ENCODE peak calls at places on chromosomes 2 and 18, in seven cellular contexts. P, W, J, F, T, X and E are unnamed samples.

GRCh38 chr18:75131455-75132000 is 77.4 kb downstream of the PTGR3 start:
- DNase-seq in P (no peak), W (no peak), J (no peak), F (no peak), T (no peak), X (no peak), E (no peak)

GRCh38 chr18:600107-600506 is 3.3 kb downstream of the CLUL1 start:
- DNase-seq in P (no peak), W (no peak), J (no peak), F (no peak), T (no peak), X (no peak), E (no peak)

GRCh38 chr2:217826505-217826904 is 176.3 kb downstream of the TNS1 start:
- DNase-seq in P (no peak), W (no peak), J (no peak), F (peak), T (peak), X (no peak), E (no peak)

GRCh38 chr2:85458611-85459563 is 40.4 kb downstream of the SH2D6 start:
- DNase-seq in P (no peak), W (no peak), J (no peak), F (no peak), T (no peak), X (no peak), E (no peak)

GRCh38 chr18:70293166-70293565 is 4.3 kb downstream of the SOCS6 start:
- DNase-seq in P (no peak), W (peak), J (no peak), F (no peak), T (no peak), X (peak), E (no peak)

GRCh38 chr2:226256237-226256636 is 543.4 kb downstream of the IRS1 start:
- DNase-seq in P (no peak), W (no peak), J (peak), F (no peak), T (no peak), X (peak), E (no peak)

GRCh38 chr18:48263421-48263820 is 145.8 kb downstream of the ZBTB7C start:
- DNase-seq in P (no peak), W (no peak), J (no peak), F (no peak), T (no peak), X (no peak), E (no peak)

GRCh38 chr2:64001382-64002101 is 17.7 kb downstream of the VPS54 start:
- DNase-seq in P (no peak), W (no peak), J (no peak), F (no peak), T (no peak), X (no peak), E (no peak)

GRCh38 chr2:222976521-222977076 is 75.4 kb upstream of the KCNE4 start:
- DNase-seq in P (no peak), W (no peak), J (no peak), F (no peak), T (no peak), X (no peak), E (no peak)

GRCh38 chr2:202147775-202148174 is 74.7 kb downstream of the KIAA2012 start:
- DNase-seq in P (no peak), W (no peak), J (no peak), F (no peak), T (no peak), X (no peak), E (no peak)

GRCh38 chr2:12488365-12488972 is 228.3 kb upstream of the TRIB2 start:
- DNase-seq in P (no peak), W (peak), J (no peak), F (no peak), T (no peak), X (no peak), E (no peak)

GRCh38 chr2:135820003-135820618 is 16.9 kb downstream of the LCT start:
- DNase-seq in P (no peak), W (peak), J (no peak), F (no peak), T (no peak), X (no peak), E (no peak)

GRCh38 chr2:71882949-71883472 is 264.7 kb downstream of the CYP26B1 start:
- DNase-seq in P (peak), W (peak), J (peak), F (peak), T (peak), X (peak), E (peak)

GRCh38 chr18:39424261-39424660 is 1858.7 kb upstream of the CELF4 start:
- DNase-seq in P (no peak), W (no peak), J (no peak), F (no peak), T (no peak), X (no peak), E (no peak)

GRCh38 chr2:96225016-96225533 is 16.4 kb upstream of the STARD7 start:
- DNase-seq in P (no peak), W (peak), J (no peak), F (no peak), T (no peak), X (no peak), E (no peak)

GRCh38 chr2:119826370-119826961 is 66.7 kb downstream of the PTPN4 start:
- DNase-seq in P (no peak), W (peak), J (peak), F (no peak), T (no peak), X (peak), E (no peak)

GRCh38 chr2:207233731-207234130 is 68.0 kb upstream of the KLF7 start:
- DNase-seq in P (no peak), W (no peak), J (no peak), F (no peak), T (no peak), X (no peak), E (no peak)

GRCh38 chr2:8872821-8873432 is 35.5 kb upstream of the KIDINS220 start:
- DNase-seq in P (no peak), W (peak), J (peak), F (no peak), T (no peak), X (peak), E (no peak)

DNA sequence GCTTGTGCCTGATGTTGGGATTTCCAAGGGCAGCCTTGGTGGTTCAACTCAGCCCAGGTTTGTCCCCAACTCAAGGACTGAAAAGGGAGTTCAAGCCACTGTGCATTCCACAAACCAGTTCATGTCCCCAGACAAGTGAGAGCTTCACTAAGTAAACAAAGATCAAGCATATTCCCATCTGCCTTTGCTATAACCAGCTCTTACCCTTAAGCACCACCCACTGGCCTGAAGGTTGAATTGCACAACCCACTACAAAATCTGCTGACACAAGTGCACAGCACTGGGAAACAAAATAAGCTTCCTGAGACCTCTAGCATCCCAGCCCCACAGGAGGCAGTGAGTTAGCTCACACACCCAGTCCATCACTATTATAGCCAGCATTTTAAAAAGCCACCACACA is 516.7 kb downstream of the NR4A2 start:
- DNase-seq in P (no peak), W (peak), J (no peak), F (no peak), T (no peak), X (peak), E (no peak)
- TF ChIP-seq CTCF in P (no peak), W (peak), J (no peak), F (no peak), T (no peak), X (peak), E (no peak)

DNA sequence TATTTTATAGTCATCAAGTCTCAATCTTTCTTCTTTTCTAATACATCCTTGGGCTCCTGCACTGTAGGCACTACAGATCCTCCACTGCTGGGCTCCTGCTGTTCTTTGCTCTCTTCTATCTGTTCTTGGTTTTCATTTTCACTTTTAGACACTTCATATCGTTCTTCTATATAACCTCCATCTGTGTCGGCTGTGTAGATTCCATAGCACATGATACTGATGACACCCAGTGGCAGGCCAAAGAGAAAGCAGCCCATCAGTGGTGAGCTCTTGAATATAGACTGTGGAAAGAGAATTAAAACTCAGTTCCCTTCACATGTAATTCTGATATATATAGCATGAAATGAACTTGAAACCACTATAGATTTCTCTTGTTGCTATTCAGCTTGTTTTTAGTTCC is 38.0 kb downstream of the TMX3 start:
- DNase-seq in P (no peak), W (peak), J (peak), F (no peak), T (no peak), X (no peak), E (no peak)
- TF ChIP-seq CTCF in P (no peak), W (no peak), J (peak), F (no peak), T (no peak), X (no peak), E (no peak)

GRCh38 chr18:45212186-45213039 is 402.9 kb upstream of the SLC14A2 start:
- DNase-seq in P (peak), W (peak), J (peak), F (peak), T (peak), X (peak), E (peak)

GRCh38 chr18:45207328-45207727 is 407.9 kb upstream of the SLC14A2 start:
- DNase-seq in P (no peak), W (no peak), J (no peak), F (no peak), T (no peak), X (no peak), E (no peak)

GRCh38 chr18:45218436-45218835 is 396.8 kb upstream of the SLC14A2 start:
- DNase-seq in P (no peak), W (no peak), J (no peak), F (no peak), T (no peak), X (no peak), E (no peak)

GRCh38 chr18:45208164-45208563 is 407.1 kb upstream of the SLC14A2 start:
- DNase-seq in P (no peak), W (no peak), J (no peak), F (no peak), T (no peak), X (no peak), E (no peak)

GRCh38 chr18:45213040-45213333 is 402.3 kb upstream of the SLC14A2 start:
- DNase-seq in P (no peak), W (no peak), J (no peak), F (no peak), T (no peak), X (no peak), E (no peak)
- TF ChIP-seq CTCF in P (no peak), W (no peak), J (peak), F (no peak), T (peak), X (no peak), E (no peak)

GRCh38 chr18:62196079-62196478 is 9.0 kb downstream of the RELCH start:
- DNase-seq in P (no peak), W (no peak), J (no peak), F (no peak), T (no peak), X (no peak), E (no peak)
- TF ChIP-seq CTCF in P (no peak), W (no peak), J (no peak), F (no peak), T (no peak), X (no peak), E (no peak)

GRCh38 chr2:62589691-62590356 is 83.8 kb upstream of the TMEM17 start:
- DNase-seq in P (no peak), W (no peak), J (no peak), F (no peak), T (no peak), X (no peak), E (no peak)
- TF ChIP-seq CTCF in P (no peak), W (no peak), J (no peak), F (no peak), T (no peak), X (no peak), E (no peak)

GRCh38 chr2:74860079-74860478 is 26.2 kb downstream of the HK2 start:
- DNase-seq in P (no peak), W (no peak), J (no peak), F (no peak), T (no peak), X (no peak), E (no peak)
- TF ChIP-seq CTCF in P (no peak), W (no peak), J (no peak), F (no peak), T (no peak), X (no peak), E (no peak)

DNA sequence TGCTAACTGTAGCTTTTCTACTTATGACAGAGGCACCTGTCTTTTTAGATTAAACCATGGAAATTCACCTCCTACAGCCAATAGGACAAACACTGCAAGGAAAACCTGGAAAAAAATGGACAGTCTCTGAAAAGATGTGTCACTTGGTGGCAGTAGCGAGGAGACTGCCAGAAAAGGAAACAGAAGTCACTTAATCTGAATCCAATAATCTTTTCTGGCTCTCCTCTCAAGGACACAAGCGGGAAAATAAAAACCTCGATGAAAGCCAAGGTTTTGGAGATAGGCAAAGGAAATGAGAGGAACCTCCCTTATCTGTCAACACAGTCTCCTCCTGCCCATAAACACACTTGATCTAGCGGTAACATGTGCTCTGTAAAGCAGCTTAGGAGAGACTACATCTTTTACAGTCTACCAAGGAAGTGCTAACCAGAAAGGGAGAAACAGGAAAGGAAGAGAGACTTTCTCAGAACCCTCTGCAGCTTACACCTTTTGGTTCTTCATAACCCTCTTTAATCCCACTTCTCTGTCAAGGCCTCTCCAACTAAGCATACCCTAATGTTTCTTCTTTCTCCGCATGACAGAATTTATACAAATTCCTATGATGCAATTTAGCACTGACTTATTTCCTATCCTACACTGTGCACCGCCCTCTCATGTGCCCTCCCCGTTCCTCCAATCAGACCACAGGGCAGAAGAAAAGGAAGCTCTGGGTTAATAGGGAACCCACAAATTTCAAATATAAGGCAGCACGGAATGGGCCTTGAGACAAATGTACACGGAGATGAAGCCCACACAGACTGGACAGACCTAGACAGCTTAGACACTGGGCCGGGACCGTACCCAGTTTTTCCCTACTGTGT is 52.8 kb downstream of the CLASP1 start:
- DNase-seq in P (peak), W (peak), J (peak), F (no peak), T (no peak), X (peak), E (peak)
- TF ChIP-seq CTCF in P (peak), W (peak), J (peak), F (peak), T (peak), X (peak), E (peak)

GRCh38 chr2:73855526-73855925 is 26.8 kb downstream of the STAMBP start:
- DNase-seq in P (no peak), W (no peak), J (no peak), F (no peak), T (no peak), X (no peak), E (no peak)

GRCh38 chr2:73856214-73856613 is 27.5 kb downstream of the STAMBP start:
- DNase-seq in P (no peak), W (no peak), J (peak), F (no peak), T (no peak), X (no peak), E (no peak)

GRCh38 chr2:73850009-73850408 is 21.2 kb downstream of the STAMBP start:
- DNase-seq in P (no peak), W (no peak), J (no peak), F (no peak), T (no peak), X (no peak), E (no peak)

GRCh38 chr2:73852020-73852419 is 23.3 kb downstream of the STAMBP start:
- DNase-seq in P (no peak), W (no peak), J (peak), F (no peak), T (no peak), X (peak), E (no peak)

DNA sequence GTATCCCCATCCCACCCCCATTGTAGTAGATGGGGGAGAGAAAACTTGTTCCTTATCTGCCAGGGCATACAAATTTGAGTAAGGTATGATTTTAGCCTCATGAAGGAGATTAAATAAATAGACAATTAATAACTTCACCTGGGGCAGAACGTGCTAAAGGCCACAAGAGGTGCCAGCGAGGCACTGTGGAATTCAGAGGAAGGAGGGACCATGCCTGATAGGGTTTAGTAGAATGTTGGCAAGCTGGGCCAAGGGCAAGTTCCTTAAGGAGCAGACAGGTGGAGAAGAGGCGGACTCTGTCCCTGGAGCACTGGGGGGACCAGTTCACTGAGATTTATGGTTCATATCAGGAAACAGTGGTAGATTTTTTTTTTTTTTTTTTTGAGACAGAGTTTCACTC is 22.5 kb downstream of the STAMBP start:
- DNase-seq in P (no peak), W (peak), J (no peak), F (no peak), T (no peak), X (no peak), E (peak)
- TF ChIP-seq CTCF in P (no peak), W (peak), J (peak), F (no peak), T (no peak), X (peak), E (no peak)